ENCODE peak calls at places on chromosome 2, in six cellular contexts. P, R, E, S, U and L are unnamed samples.

GRCh38 chr2:205091411-205091810 is 546.1 kb downstream of the PARD3B start:
- DNase-seq in P (no peak), R (no peak), S (no peak), U (no peak), E (no peak), L (no peak)

GRCh38 chr2:32946314-32947075 is at the start of gene LTBP1:
- DNase-seq in S (peak; percentile 72), U (peak; percentile 70), P (peak; percentile 23), R (no peak), E (peak; percentile 88), L (peak; percentile 53)

GRCh38 chr2:232260075-232260474 is 118.5 kb upstream of the ALPP start:
- DNase-seq in P (no peak), U (peak; percentile 97), E (peak; percentile 15), S (peak; percentile 53), R (peak; percentile 77), L (peak; percentile 92)

GRCh38 chr2:36635194-36635593 is 37.2 kb upstream of the FEZ2 start:
- DNase-seq in E (no peak), P (no peak), U (no peak), R (no peak), S (no peak), L (peak; percentile 54)

GRCh38 chr2:163591461-163591860 is 144.3 kb downstream of the FIGN start:
- DNase-seq in U (no peak), S (no peak), R (no peak), P (no peak), E (no peak), L (no peak)

GRCh38 chr2:85737481-85737880 is 16.3 kb upstream of the ATOH8 start:
- DNase-seq in U (peak; percentile 89), S (peak; percentile 83), E (peak; percentile 96), R (peak; percentile 86), P (no peak), L (peak; percentile 98)

GRCh38 chr2:47345584-47345913 is 57.4 kb upstream of the MSH2 start:
- DNase-seq in E (no peak), P (no peak), R (no peak), S (no peak), U (no peak), L (no peak)

GRCh38 chr2:8441986-8442385 is 239.9 kb upstream of the ID2 start:
- DNase-seq in E (peak; percentile 19), U (no peak), S (no peak), P (peak; percentile 17), R (no peak), L (no peak)

GRCh38 chr2:28691774-28692281 is 59.8 kb upstream of the PPP1CB start:
- DNase-seq in U (peak; percentile 77), S (peak; percentile 84), P (no peak), E (peak; percentile 81), R (no peak), L (peak; percentile 86)

GRCh38 chr2:207879536-207879935 is 109.8 kb upstream of the FZD5 start:
- DNase-seq in R (peak; percentile 61), E (no peak), S (no peak), U (no peak), P (no peak), L (peak; percentile 92)

GRCh38 chr2:71798266-71799012 is 345.1 kb downstream of the DYSF start:
- DNase-seq in S (peak; percentile 62), P (peak; percentile 10), R (no peak), U (peak; percentile 59), E (peak; percentile 57), L (peak; percentile 31)

DNA sequence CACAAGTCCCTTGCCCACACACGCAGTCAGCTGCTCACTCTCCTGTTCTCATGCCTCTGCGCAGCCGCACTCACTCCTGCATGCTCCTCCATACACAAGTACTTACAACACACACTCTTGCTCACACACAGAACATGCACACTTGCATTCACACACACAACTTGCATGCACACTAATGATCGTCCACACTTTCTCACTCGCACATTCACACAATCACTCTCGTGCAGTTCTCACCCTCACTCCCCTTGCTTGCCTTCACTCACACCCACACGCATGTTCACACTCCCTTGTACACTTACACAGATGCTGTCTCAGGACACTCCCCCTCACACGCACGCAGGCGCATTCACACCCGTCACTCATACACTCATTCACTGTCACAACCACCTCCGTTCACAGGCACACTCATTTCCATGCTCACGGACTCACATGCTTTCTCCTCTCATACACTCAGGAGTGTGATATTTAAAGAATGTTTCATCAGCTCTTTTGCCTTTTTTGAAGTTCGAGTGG is 36.1 kb upstream of the LYPD6B start:
- DNase-seq in E (no peak), P (no peak), S (no peak), U (no peak), R (no peak), L (no peak)
- TF ChIP-seq CTCF in E (no peak), P (no peak), S (no peak), U (no peak), R (no peak), L (no peak)

GRCh38 chr2:237156131-237156856 is 70.6 kb downstream of the COPS8 start:
- DNase-seq in R (peak; percentile 69), E (peak; percentile 88), U (peak; percentile 91), P (no peak), S (no peak), L (peak; percentile 91)
- H3K4me3 ChIP-seq in R (no peak overlapping the region), E (peak overlapping the region; percentile 7), U (peak overlapping the region; percentile 3), P (no peak overlapping the region), S (no peak overlapping the region), L (peak overlapping the region; percentile 38)

GRCh38 chr2:57491213-57491612 is 555.4 kb upstream of the VRK2 start:
- DNase-seq in P (no peak), R (no peak), U (no peak), S (no peak), E (no peak), L (no peak)
- TF ChIP-seq CTCF in P (no peak), R (no peak), U (no peak), S (no peak), E (no peak), L (no peak)

GRCh38 chr2:37920570-37920969 is 4.5 kb upstream of the RMDN2 start:
- DNase-seq in R (no peak), P (no peak), S (no peak), E (no peak), U (peak; percentile 83), L (peak; percentile 25)

GRCh38 chr2:37925063-37925897 is at the start of gene RMDN2:
- DNase-seq in P (peak; percentile 91), R (peak; percentile 53), E (peak; percentile 96), U (peak; percentile 92), S (peak; percentile 95), L (peak; percentile 91)

GRCh38 chr2:37926635-37927034 is 1.5 kb downstream of the RMDN2 start:
- DNase-seq in U (no peak), S (no peak), P (no peak), R (no peak), E (no peak), L (no peak)

GRCh38 chr2:37919631-37920032 is 5.5 kb upstream of the RMDN2 start:
- DNase-seq in U (no peak), R (no peak), E (no peak), P (no peak), S (peak; percentile 91), L (no peak)

DNA sequence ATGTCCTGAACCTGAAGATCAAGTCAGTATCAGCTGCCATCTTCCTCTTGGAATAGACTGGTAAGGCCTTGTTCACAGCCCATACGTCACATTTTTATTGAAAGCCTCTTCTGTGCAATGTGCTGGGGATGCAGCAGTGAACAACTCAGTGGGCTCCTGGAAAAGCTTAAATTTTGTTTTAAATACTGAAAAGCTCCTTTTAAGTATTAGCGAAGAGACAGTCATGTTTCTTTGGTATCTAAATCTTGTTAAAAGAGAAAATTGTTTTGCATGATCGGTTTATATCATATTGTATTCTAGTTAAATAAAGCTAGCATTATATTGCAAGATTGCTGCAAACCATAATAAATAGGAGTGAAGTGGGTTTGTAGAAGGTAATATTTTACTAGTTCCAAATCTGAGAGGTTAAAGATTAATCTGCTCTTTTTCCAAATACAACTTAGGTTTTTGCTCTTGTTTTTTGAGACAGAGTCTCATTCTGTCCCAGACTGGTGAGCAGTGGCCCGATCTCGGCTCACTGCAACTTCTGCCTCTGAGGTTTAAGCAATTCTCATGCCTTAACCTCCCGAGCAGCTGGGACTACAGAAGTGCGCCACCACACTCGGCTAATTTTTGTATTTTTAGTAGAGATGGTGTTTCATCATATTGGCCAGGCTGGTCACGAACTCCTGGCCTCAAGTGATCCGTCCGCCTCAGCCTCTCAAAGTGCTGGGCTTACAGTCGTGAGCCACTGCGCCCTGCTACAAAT is 1.6 kb upstream of the RMDN2 start:
- DNase-seq in P (no peak), S (no peak), E (no peak), R (no peak), U (no peak), L (no peak)
- H3K4me3 ChIP-seq in P (no peak overlapping the region), S (no peak overlapping the region), E (no peak overlapping the region), R (no peak overlapping the region), U (no peak overlapping the region), L (no peak overlapping the region)

GRCh38 chr2:54254180-54254579 is 1.8 kb downstream of the TSPYL6 start:
- DNase-seq in P (no peak), U (no peak), S (no peak), E (no peak), R (no peak), L (no peak)
- TF ChIP-seq CTCF in P (no peak), U (no peak), S (no peak), E (no peak), R (no peak), L (no peak)

GRCh38 chr2:235864746-235865535 is 303.2 kb downstream of the GBX2 start:
- DNase-seq in E (no peak), U (peak; percentile 53), S (no peak), R (peak; percentile 12), P (no peak), L (peak; percentile 50)

GRCh38 chr2:235870515-235870914 is 297.7 kb downstream of the GBX2 start:
- DNase-seq in P (no peak), S (no peak), E (no peak), R (no peak), U (no peak), L (no peak)

GRCh38 chr2:235866373-235866772 is 301.8 kb downstream of the GBX2 start:
- DNase-seq in S (no peak), E (no peak), U (no peak), R (no peak), P (no peak), L (no peak)

GRCh38 chr2:235868224-235868623 is 300.0 kb downstream of the GBX2 start:
- DNase-seq in U (peak; percentile 62), R (no peak), S (no peak), P (no peak), E (no peak), L (no peak)

DNA sequence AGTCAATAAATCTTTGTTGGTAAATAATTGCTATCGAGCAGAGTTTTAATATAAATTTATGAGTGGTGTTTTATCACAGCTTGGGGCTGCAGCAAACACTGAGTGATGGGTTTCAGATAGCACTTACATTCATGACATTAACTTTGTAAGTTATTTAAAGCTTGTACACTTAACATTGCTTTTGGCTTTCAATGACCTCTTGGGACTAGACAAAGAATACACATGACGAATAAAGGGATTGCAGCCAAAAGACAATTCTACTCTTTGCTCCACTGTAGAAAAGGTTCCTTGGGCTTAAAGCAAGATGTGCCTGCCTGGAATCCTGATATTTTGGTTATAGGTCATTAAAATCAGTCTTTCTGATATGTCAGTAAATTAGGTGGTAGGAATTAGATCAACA is 299.5 kb downstream of the GBX2 start:
- DNase-seq in R (no peak), U (peak; percentile 37), S (no peak), E (no peak), P (no peak), L (no peak)
- H3K4me3 ChIP-seq in R (no peak overlapping the region), U (no peak overlapping the region), S (no peak overlapping the region), E (no peak overlapping the region), P (no peak overlapping the region), L (no peak overlapping the region)

GRCh38 chr2:237473474-237474453 is 13.3 kb upstream of the MLPH start:
- DNase-seq in E (peak; percentile 68), U (peak; percentile 89), P (peak; percentile 25), S (no peak), R (no peak), L (peak; percentile 66)
- TF ChIP-seq CTCF in E (no peak), U (no peak), P (no peak), S (no peak), R (no peak), L (no peak)